ENCODE peak calls at places on chromosomes 11 and 22, in eight cellular contexts. E, I, Q, P, A, Y, C and M are unnamed samples. For H3K9me3, the result is how much of the 10 kb centered on the place peaks cover.

GRCh38 chr11:112579282-112579681 is 318.6 kb upstream of the PLET1 start:
- DNase-seq in E (no peak), Y (no peak), Q (no peak), A (no peak), I (no peak), P (no peak), C (no peak), M (no peak)

GRCh38 chr11:3159296-3160190 is 5.6 kb downstream of the OSBPL5 start:
- DNase-seq in I (peak), P (no peak), E (peak), Y (peak), Q (peak), C (peak), A (peak), M (no peak)

GRCh38 chr11:115119136-115119535 is 385.1 kb downstream of the CADM1 start:
- DNase-seq in P (no peak), A (no peak), C (no peak), Q (no peak), E (no peak), Y (no peak), I (no peak), M (no peak)

GRCh38 chr22:46246178-46246577 is 3.9 kb downstream of the CDPF1 start:
- DNase-seq in Q (no peak), Y (no peak), C (no peak), A (no peak), P (no peak), I (no peak), E (no peak), M (no peak)

GRCh38 chr11:31026315-31026714 is 343.2 kb downstream of the DCDC1 start:
- DNase-seq in E (no peak), I (no peak), Y (no peak), A (no peak), Q (no peak), C (no peak), P (no peak), M (no peak)

GRCh38 chr11:76665921-76666351 is 4.6 kb downstream of the LRRC32 start:
- DNase-seq in P (no peak), C (no peak), E (no peak), Y (no peak), A (peak), Q (no peak), I (no peak), M (no peak)

GRCh38 chr11:111309516-111309915 is 11.2 kb downstream of the POU2AF3 start:
- DNase-seq in Q (no peak), Y (no peak), A (no peak), E (no peak), I (no peak), C (no peak), P (no peak), M (no peak)

GRCh38 chr11:11849127-11849746 is 7.5 kb downstream of the USP47 start:
- DNase-seq in I (peak), Q (peak), A (peak), P (no peak), E (peak), C (peak), Y (peak), M (peak)

GRCh38 chr11:8810331-8811301 is 100.4 kb upstream of the AKIP1 start:
- DNase-seq in A (peak), C (peak), I (peak), Q (peak), Y (peak), P (peak), E (peak), M (peak)

GRCh38 chr11:13891911-13892310 is 70.6 kb upstream of the SPON1 start:
- DNase-seq in Y (no peak), C (no peak), Q (no peak), E (no peak), A (no peak), I (no peak), P (no peak), M (no peak)

GRCh38 chr11:59802639-59803176 is 7.9 kb downstream of the MRPL16 start:
- DNase-seq in I (no peak), A (no peak), Y (peak), C (peak), Q (peak), P (no peak), E (no peak), M (no peak)

GRCh38 chr11:57543601-57544000 is 6.2 kb downstream of the SMTNL1 start:
- DNase-seq in A (no peak), P (no peak), E (no peak), C (no peak), Q (no peak), I (no peak), Y (no peak), M (no peak)

GRCh38 chr11:123033895-123034294 is 28.0 kb downstream of the HSPA8 start:
- DNase-seq in I (no peak), C (no peak), E (no peak), P (no peak), A (no peak), Q (no peak), Y (peak), M (no peak)

GRCh38 chr11:87038235-87038960 is 664 bp downstream of the TMEM135 start:
- DNase-seq in Q (no peak), P (no peak), A (no peak), I (no peak), E (no peak), C (peak), Y (peak), M (no peak)

GRCh38 chr11:59197990-59198389 is 14.7 kb downstream of the MPEG1 start:
- DNase-seq in C (peak), Q (peak), I (peak), Y (peak), E (peak), A (peak), P (no peak), M (peak)

GRCh38 chr22:38657248-38657909 is 941 bp downstream of the CBY1 start:
- DNase-seq in Y (peak), C (peak), Q (peak), A (no peak), I (no peak), P (no peak), E (peak), M (no peak)

GRCh38 chr22:23525510-23525909 is 54.6 kb downstream of the IGLL1 start:
- DNase-seq in C (no peak), I (no peak), E (no peak), A (peak), P (no peak), Q (no peak), Y (no peak), M (no peak)

GRCh38 chr11:134333951-134334350 is 2.2 kb downstream of the GLB1L2 start:
- DNase-seq in P (no peak), C (no peak), E (no peak), Y (no peak), I (no peak), A (no peak), Q (no peak), M (no peak)

GRCh38 chr11:100205926-100206325 is 481.2 kb upstream of the ARHGAP42 start:
- DNase-seq in P (no peak), I (no peak), Y (no peak), Q (no peak), A (no peak), E (no peak), C (no peak), M (no peak)

GRCh38 chr11:89182773-89183172 is 5.1 kb downstream of the TYR start:
- DNase-seq in Y (peak), A (no peak), E (no peak), I (no peak), Q (no peak), P (no peak), C (peak), M (no peak)

GRCh38 chr11:88152381-88152780 is 22.9 kb downstream of the RAB38 start:
- DNase-seq in E (no peak), C (peak), Y (no peak), I (no peak), Q (no peak), A (no peak), P (no peak), M (no peak)

GRCh38 chr22:28175730-28176492 is 256.9 kb upstream of the PITPNB start:
- DNase-seq in E (no peak), A (no peak), I (no peak), Q (no peak), Y (no peak), C (no peak), P (no peak), M (no peak)

GRCh38 chr11:32081129-32081641 is 9.7 kb upstream of the RCN1 start:
- DNase-seq in A (peak), P (no peak), Y (peak), C (peak), I (no peak), Q (peak), E (no peak), M (peak)

GRCh38 chr11:114774599-114775365 is 96.5 kb downstream of the NXPE2 start:
- DNase-seq in I (no peak), E (no peak), Q (peak), Y (peak), P (peak), C (peak), A (peak), M (peak)

GRCh38 chr22:21687685-21688259 is 22.0 kb downstream of the PPIL2 start:
- DNase-seq in P (no peak), C (no peak), E (no peak), Q (no peak), A (no peak), I (no peak), Y (no peak), M (no peak)

GRCh38 chr11:12440565-12440964 is 63.2 kb downstream of the PARVA start:
- DNase-seq in E (no peak), Q (no peak), P (no peak), I (no peak), A (no peak), Y (no peak), C (no peak), M (no peak)

GRCh38 chr11:8025816-8026215 is 38.7 kb downstream of the EIF3F start:
- DNase-seq in P (no peak), I (no peak), Y (peak), A (no peak), E (no peak), Q (no peak), C (peak), M (no peak)

GRCh38 chr11:19816817-19817216 is 104.2 kb downstream of the NAV2 start:
- DNase-seq in A (no peak), Q (no peak), P (no peak), E (no peak), Y (no peak), C (no peak), I (no peak), M (no peak)

GRCh38 chr11:17777726-17778091 is 43.1 kb downstream of the KCNC1 start:
- DNase-seq in P (no peak), A (no peak), C (no peak), E (no peak), I (no peak), Q (no peak), Y (no peak), M (no peak)

GRCh38 chr11:2267871-2268825 is 2.2 kb downstream of the ASCL2 start:
- DNase-seq in E (no peak), C (no peak), Y (no peak), Q (no peak), P (no peak), A (peak), I (no peak), M (no peak)

GRCh38 chr11:78350101-78350645 is 67.4 kb downstream of the GAB2 start:
- DNase-seq in Y (peak), C (peak), I (no peak), E (no peak), A (no peak), P (peak), Q (peak), M (no peak)

GRCh38 chr22:32847067-32847491 is 45.6 kb downstream of the TIMP3 start:
- DNase-seq in P (no peak), I (peak), Q (peak), E (no peak), C (no peak), A (peak), Y (peak), M (no peak)

GRCh38 chr11:12674571-12674935 is 332 bp downstream of the TEAD1 start:
- DNase-seq in E (no peak), I (no peak), Y (peak), Q (no peak), C (no peak), A (no peak), P (no peak), M (no peak)

GRCh38 chr22:19447388-19448075 is at the start of gene C22orf39:
- DNase-seq in C (peak), E (peak), P (peak), A (peak), Q (peak), I (peak), Y (peak), M (peak)

GRCh38 chr11:68130121-68130520 is 8.9 kb upstream of the CHKA start:
- DNase-seq in E (no peak), P (no peak), A (no peak), Q (no peak), Y (no peak), C (no peak), I (no peak), M (no peak)
- H3K9me3 ChIP-seq in E (under half), P (under half), A (under half), Q (under half), Y (under half), C (under half), I (under half), M (under half)

GRCh38 chr11:116414357-116414756 is 358.4 kb downstream of the BUD13 start:
- DNase-seq in Y (no peak), E (no peak), P (no peak), C (no peak), Q (no peak), A (no peak), I (no peak), M (no peak)
- H3K9me3 ChIP-seq in Y (under half), E (under half), P (under half), C (under half), Q (under half), A (under half), I (under half), M (under half)

GRCh38 chr11:92026664-92027063 is 198.0 kb upstream of the FAT3 start:
- DNase-seq in E (no peak), Q (no peak), I (no peak), A (no peak), Y (no peak), C (no peak), P (no peak), M (no peak)

GRCh38 chr11:92024788-92025187 is 199.8 kb upstream of the FAT3 start:
- DNase-seq in Y (no peak), I (no peak), C (no peak), E (no peak), P (no peak), Q (no peak), A (no peak), M (no peak)

GRCh38 chr11:92018332-92018731 is 206.3 kb upstream of the FAT3 start:
- DNase-seq in Y (no peak), P (no peak), I (no peak), C (no peak), E (no peak), A (no peak), Q (no peak), M (no peak)

DNA sequence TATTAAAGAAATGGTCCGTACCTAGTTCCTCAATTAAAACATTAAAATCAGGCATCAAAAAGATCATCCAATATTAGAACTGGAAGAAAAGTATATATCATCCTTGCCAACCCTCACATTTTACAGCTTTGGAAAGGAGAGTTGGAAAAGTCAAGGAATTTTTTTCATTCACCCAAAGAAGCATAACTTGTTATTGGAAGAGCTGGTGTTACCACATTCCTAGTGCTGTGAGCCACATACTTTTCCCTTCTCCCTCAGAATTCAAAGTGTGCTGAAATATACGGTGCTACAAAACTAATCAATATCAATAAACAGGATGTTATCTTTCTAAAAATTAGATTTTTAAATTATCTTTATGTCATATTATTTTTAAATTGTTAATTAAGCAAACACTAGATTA is 202.1 kb upstream of the FAT3 start:
- DNase-seq in Q (no peak), P (no peak), A (no peak), Y (no peak), C (no peak), E (no peak), I (no peak), M (no peak)
- H3K9me3 ChIP-seq in Q (under half), P (under half), A (under half), Y (under half), C (under half), E (under half), I (under half), M (under half)

GRCh38 chr22:48086246-48086645 is 1323.8 kb downstream of the TBC1D22A start:
- DNase-seq in A (no peak), Q (no peak), I (no peak), C (no peak), E (no peak), Y (no peak), P (no peak), M (no peak)

GRCh38 chr22:48089601-48090331 is 1327.3 kb downstream of the TBC1D22A start:
- DNase-seq in E (peak), A (peak), C (peak), P (no peak), I (peak), Y (peak), Q (peak), M (peak)

GRCh38 chr22:48088926-48089536 is 1326.6 kb downstream of the TBC1D22A start:
- DNase-seq in E (no peak), Y (no peak), Q (no peak), I (no peak), P (no peak), C (no peak), A (no peak), M (peak)

GRCh38 chr22:48090332-48090672 is 1327.9 kb downstream of the TBC1D22A start:
- DNase-seq in E (no peak), Q (no peak), A (no peak), Y (no peak), I (no peak), C (no peak), P (no peak), M (no peak)

GRCh38 chr22:48088226-48088625 is 1325.8 kb downstream of the TBC1D22A start:
- DNase-seq in Q (no peak), Y (no peak), I (no peak), C (no peak), P (no peak), E (no peak), A (no peak), M (no peak)
- H3K9me3 ChIP-seq in Q (under half), Y (under half), I (under half), C (under half), P (half or more), E (under half), A (under half), M (under half)

DNA sequence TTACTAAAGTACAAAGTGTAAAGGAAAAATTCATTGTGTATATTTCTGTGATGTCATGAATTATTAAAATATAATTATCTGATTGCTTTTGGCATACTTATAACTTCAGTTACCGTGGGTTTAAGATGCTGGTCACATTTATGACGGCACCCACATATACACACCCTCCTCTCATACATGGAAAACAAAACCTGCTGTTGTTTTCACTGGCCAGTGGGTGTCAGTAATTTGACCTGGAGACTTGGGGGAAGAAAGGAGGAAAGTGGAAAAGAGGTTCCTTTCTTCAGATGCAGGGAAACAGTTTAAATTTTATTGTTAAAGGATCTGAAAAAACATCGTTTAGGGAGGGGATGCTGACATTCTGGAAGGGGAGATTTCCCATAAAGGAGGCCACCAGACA is 742 bp upstream of the BBOX1 start:
- DNase-seq in Y (no peak), A (no peak), I (no peak), C (no peak), Q (no peak), P (no peak), E (no peak), M (no peak)
- H3K9me3 ChIP-seq in Y (under half), A (under half), I (under half), C (under half), Q (under half), P (under half), E (under half), M (under half)

GRCh38 chr22:49620666-49621065 is 207.0 kb downstream of the BRD1 start:
- DNase-seq in I (no peak), E (peak), Q (no peak), P (no peak), C (no peak), Y (no peak), A (peak), M (no peak)

GRCh38 chr22:49620003-49620556 is 207.6 kb downstream of the BRD1 start:
- DNase-seq in I (no peak), Q (no peak), C (no peak), Y (no peak), A (peak), E (peak), P (no peak), M (no peak)

GRCh38 chr22:49617866-49618688 is 209.6 kb downstream of the BRD1 start:
- DNase-seq in Q (no peak), A (peak), Y (no peak), P (no peak), E (no peak), I (no peak), C (no peak), M (no peak)

GRCh38 chr22:49618689-49618953 is 209.1 kb downstream of the BRD1 start:
- DNase-seq in A (no peak), C (no peak), E (no peak), P (no peak), Y (no peak), I (no peak), Q (no peak), M (no peak)

DNA sequence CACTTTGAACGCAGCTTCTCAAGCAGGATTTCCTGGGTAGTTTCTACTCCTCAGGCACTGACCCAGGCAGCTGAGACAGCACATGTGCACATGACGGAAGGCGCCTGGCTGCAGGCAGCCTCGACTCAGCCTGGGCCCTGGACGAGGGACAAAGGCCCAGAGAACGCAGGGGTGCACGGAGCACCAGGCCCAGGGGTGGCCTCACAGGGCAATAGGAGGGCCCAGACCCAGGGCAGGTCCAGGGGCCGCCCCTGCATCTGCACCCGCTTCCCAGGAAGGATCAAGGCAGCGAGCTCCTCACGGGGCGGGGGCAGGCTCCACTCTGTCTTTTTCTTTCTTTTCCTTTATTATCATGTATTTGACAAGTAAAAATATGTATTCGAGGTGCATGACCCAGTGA is 208.4 kb downstream of the BRD1 start:
- DNase-seq in E (no peak), C (no peak), I (peak), Q (no peak), Y (no peak), A (no peak), P (no peak), M (no peak)
- H3K9me3 ChIP-seq in E (under half), C (under half), I (under half), Q (under half), Y (under half), A (under half), P (half or more), M (under half)

GRCh38 chr22:47553436-47553835 is 791.0 kb downstream of the TBC1D22A start:
- DNase-seq in Q (no peak), Y (no peak), I (no peak), C (no peak), A (no peak), P (no peak), E (no peak), M (no peak)
- H3K9me3 ChIP-seq in Q (under half), Y (under half), I (under half), C (under half), A (under half), P (half or more), E (under half), M (under half)